ENCODE peak calls at places on chromosomes 4 and X, in five cellular contexts. X is mesendoderm, Q is neuronal stem cell, R is IMR-90, K is H9. E is an unnamed sample.
A peak's percentile ranks its signal among the peaks of the same experiment; 100 is the strongest.

GRCh38 chrX:151155234-151155633 is 21.1 kb upstream of the GPR50 start:
- DNase-seq in X (no peak), Q (no peak), R (no peak), K (no peak), E (no peak)

GRCh38 chr4:152850377-152850776 is 70.6 kb downstream of the ARFIP1 start:
- DNase-seq in X (peak; percentile 92), Q (no peak), R (peak; percentile 54), K (peak; percentile 80), E (peak; percentile 75)

GRCh38 chr4:176001171-176002006 is 64.3 kb upstream of the WDR17 start:
- DNase-seq in X (peak; percentile 95), Q (peak; percentile 64), R (peak; percentile 0), K (peak; percentile 90), E (peak; percentile 58)

GRCh38 chrX:39729834-39730670 is 367.7 kb downstream of the BCOR start:
- DNase-seq in X (no peak), Q (peak; percentile 14), R (no peak), K (peak; percentile 75), E (peak; percentile 37)

GRCh38 chr4:8391972-8392371 is 48.6 kb downstream of the ACOX3 start:
- DNase-seq in X (no peak), Q (no peak), R (peak; percentile 89), K (no peak), E (peak; percentile 78)

GRCh38 chrX:13028871-13029336 is 15.5 kb downstream of the FAM9C start:
- DNase-seq in X (peak; percentile 88), Q (no peak), R (no peak), K (peak; percentile 46), E (no peak)

GRCh38 chr4:182255421-182256190 is 12.4 kb downstream of the TENM3 start:
- DNase-seq in X (peak; percentile 63), Q (peak; percentile 59), R (no peak), K (no peak), E (no peak)

GRCh38 chr4:139665690-139666529 is at the start of gene MGST2:
- DNase-seq in X (peak; percentile 92), Q (peak; percentile 64), R (peak; percentile 79), K (peak; percentile 68), E (peak; percentile 93)

GRCh38 chr4:145679991-145680455 is at the start of gene C4orf51:
- DNase-seq in X (peak; percentile 58), Q (no peak), R (peak; percentile 75), K (no peak), E (peak; percentile 83)

GRCh38 chr4:41160010-41160789 is 54.1 kb downstream of the APBB2 start:
- DNase-seq in X (peak; percentile 77), Q (no peak), R (peak; percentile 96), K (peak; percentile 53), E (peak; percentile 94)

GRCh38 chr4:95212692-95213091 is 336.1 kb downstream of the UNC5C start:
- DNase-seq in X (peak; percentile 74), Q (no peak), R (no peak), K (no peak), E (no peak)

GRCh38 chr4:118981839-118982381 is 93.3 kb downstream of the SYNPO2 start:
- DNase-seq in X (peak; percentile 70), Q (peak; percentile 52), R (peak; percentile 96), K (peak; percentile 50), E (peak; percentile 79)

GRCh38 chr4:159508917-159509500 is 406.1 kb downstream of the RAPGEF2 start:
- DNase-seq in X (no peak), Q (no peak), R (no peak), K (no peak), E (no peak)

GRCh38 chr4:18722748-18723191 is 701.2 kb upstream of the LCORL start:
- DNase-seq in X (peak; percentile 40), Q (peak; percentile 20), R (no peak), K (no peak), E (no peak)

GRCh38 chr4:92031825-92032224 is 271.9 kb upstream of the GRID2 start:
- DNase-seq in X (no peak), Q (no peak), R (no peak), K (no peak), E (no peak)

GRCh38 chrX:38985375-38985774 is 184.1 kb downstream of the MID1IP1 start:
- DNase-seq in X (peak; percentile 37), Q (no peak), R (peak; percentile 11), K (no peak), E (no peak)

GRCh38 chr4:173746424-173746823 is 216.4 kb upstream of the HAND2 start:
- DNase-seq in X (no peak), Q (no peak), R (no peak), K (no peak), E (no peak)

GRCh38 chr4:183702492-183702891 is 43.4 kb downstream of the TRAPPC11 start:
- DNase-seq in X (no peak), Q (no peak), R (no peak), K (no peak), E (no peak)

GRCh38 chr4:151313306-151314028 is 11.9 kb downstream of the SH3D19 start:
- DNase-seq in X (no peak), Q (no peak), R (no peak), K (no peak), E (no peak)

GRCh38 chr4:54215379-54216072 is 13.6 kb upstream of the PDGFRA start:
- DNase-seq in X (peak; percentile 93), Q (no peak), R (no peak), K (no peak), E (no peak)

GRCh38 chr4:100278567-100278966 is 88.3 kb upstream of the DDIT4L start:
- DNase-seq in X (no peak), Q (no peak), R (no peak), K (no peak), E (no peak)

GRCh38 chr4:176601156-176601555 is 191.6 kb downstream of the VEGFC start:
- DNase-seq in X (no peak), Q (no peak), R (no peak), K (no peak), E (no peak)

GRCh38 chr4:184267673-184268573 is 50.2 kb upstream of the ENPP6 start:
- DNase-seq in X (peak; percentile 33), Q (no peak), R (peak; percentile 97), K (peak; percentile 5), E (peak; percentile 81)

GRCh38 chrX:115562492-115562872 is 1.5 kb downstream of the PLS3 start:
- DNase-seq in X (peak; percentile 59), Q (peak; percentile 3), R (peak; percentile 51), K (peak; percentile 46), E (peak; percentile 55)

GRCh38 chr4:20624783-20625364 is 75.4 kb upstream of the PACRGL start:
- DNase-seq in X (no peak), Q (no peak), R (peak; percentile 8), K (no peak), E (no peak)

GRCh38 chr4:44145868-44146267 is 302.7 kb downstream of the KCTD8 start:
- DNase-seq in X (peak; percentile 4), Q (no peak), R (peak; percentile 48), K (no peak), E (peak; percentile 14)

GRCh38 chr4:84920591-84920990 is 45.9 kb downstream of the WDFY3 start:
- DNase-seq in X (no peak), Q (no peak), R (peak; percentile 78), K (no peak), E (peak; percentile 73)

GRCh38 chrX:9416562-9417319 is 48.1 kb upstream of the TBL1X start:
- DNase-seq in X (no peak), Q (no peak), R (peak; percentile 62), K (no peak), E (peak; percentile 24)

GRCh38 chr4:10853196-10853595 is 168.6 kb upstream of the CLNK start:
- DNase-seq in X (no peak), Q (no peak), R (no peak), K (no peak), E (no peak)

GRCh38 chr4:148831945-148832344 is 389.7 kb upstream of the NR3C2 start:
- DNase-seq in X (no peak), Q (no peak), R (peak; percentile 96), K (no peak), E (peak; percentile 21)

GRCh38 chr4:113919611-113920010 is 59.8 kb downstream of the ARSJ start:
- DNase-seq in X (peak; percentile 26), Q (no peak), R (peak; percentile 75), K (no peak), E (peak; percentile 37)

GRCh38 chr4:153486281-153487151 is 20.4 kb downstream of the TMEM131L start:
- DNase-seq in X (peak; percentile 94), Q (no peak), R (peak; percentile 91), K (peak; percentile 58), E (peak; percentile 58)

GRCh38 chr4:25448379-25449109 is 71.5 kb downstream of the ANAPC4 start:
- DNase-seq in X (peak; percentile 89), Q (no peak), R (peak; percentile 42), K (peak; percentile 44), E (peak; percentile 46)
- H2BK15ac ChIP-seq in X (no peak overlapping the region), Q (no peak overlapping the region), R (no peak overlapping the region), K (no peak overlapping the region), E (no peak overlapping the region)

DNA sequence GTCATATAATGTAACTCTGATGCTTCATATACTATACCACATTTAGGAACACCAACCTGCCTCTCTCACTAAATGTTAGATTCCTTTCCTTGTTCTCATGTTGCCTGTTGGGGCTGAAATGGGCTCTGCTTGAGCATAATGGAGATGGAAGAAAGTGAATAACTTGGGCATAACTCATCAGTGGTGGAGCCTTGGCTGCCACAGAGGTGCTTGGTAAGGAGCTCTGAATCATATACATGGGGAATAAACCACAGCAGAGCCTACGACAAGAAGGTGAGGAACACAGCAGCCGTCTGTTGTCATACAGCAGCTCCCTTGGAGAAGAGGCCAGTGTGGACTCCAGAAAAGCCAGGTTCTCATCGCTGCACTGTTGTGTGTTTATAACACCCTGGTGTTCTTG is 84.4 kb downstream of the SPRY1 start:
- DNase-seq in X (no peak), Q (no peak), R (peak; percentile 92), K (no peak), E (peak; percentile 62)
- H2BK15ac ChIP-seq in X (no peak overlapping the region), Q (no peak overlapping the region), R (no peak overlapping the region), K (no peak overlapping the region), E (no peak overlapping the region)

DNA sequence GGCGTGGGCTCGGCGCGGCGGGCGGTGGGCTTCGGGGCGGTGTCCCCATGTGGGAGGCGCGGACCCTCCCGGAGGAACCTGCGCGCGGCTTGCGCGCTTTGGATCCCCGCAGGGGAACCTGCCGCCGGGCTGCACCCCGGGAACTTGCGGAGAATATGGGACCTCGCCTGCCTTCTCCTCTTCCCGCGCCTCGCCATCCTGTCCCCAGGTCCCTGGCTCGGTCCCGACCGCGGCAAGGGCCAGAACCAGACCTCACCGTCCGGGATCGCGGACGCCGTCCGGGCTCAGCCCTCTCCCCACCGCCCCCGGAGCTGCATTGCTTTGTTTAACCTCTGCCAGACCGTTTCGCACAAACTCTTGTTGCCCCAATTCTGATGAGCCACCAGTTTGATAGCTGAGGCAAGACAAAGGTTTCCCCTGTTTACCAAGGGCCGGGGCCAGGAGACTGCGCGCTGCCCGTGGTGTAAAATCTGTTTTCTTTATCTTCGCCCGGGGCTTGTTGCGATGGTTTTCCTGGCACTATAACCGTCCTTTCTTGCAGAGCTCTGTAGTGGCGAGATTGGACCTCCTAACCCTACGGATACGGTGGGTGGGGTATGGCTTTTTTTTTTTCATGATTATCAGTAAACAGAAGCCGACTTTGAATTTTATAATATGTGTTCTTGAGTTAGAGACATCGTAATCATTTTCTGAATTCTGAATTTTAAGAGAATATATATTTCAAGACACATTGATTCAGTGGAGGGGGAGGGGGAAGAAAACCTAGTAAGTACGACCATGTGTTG is 100.9 kb downstream of the CEP135 start:
- DNase-seq in X (peak; percentile 86), Q (peak; percentile 43), R (no peak), K (peak; percentile 69), E (peak; percentile 46)
- H2BK15ac ChIP-seq in X (peak overlapping the region; percentile 86), Q (peak overlapping the region; percentile 6), R (no peak overlapping the region), K (no peak overlapping the region), E (peak overlapping the region; percentile 52)

DNA sequence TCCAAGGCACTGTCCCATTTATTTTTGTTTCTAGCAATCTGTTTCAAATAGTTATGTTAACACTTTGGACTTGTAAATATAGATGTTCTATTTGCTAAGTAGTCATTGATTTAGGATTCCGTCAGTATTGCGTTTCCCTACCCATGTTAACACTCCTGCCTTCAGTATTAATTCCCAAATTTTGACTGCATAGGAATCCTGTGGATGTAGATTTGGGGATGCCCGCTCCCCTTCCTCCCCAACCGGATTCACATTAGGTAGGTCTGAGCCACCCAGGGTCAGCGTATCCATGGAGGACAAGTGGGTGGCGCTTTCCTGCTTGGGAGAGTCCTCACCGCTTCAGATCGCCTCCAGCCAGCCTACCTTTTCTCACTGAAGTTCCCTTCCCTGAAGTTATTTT is 1.1 kb upstream of the SORBS2 start:
- DNase-seq in X (no peak), Q (no peak), R (no peak), K (no peak), E (no peak)
- H2BK15ac ChIP-seq in X (no peak overlapping the region), Q (no peak overlapping the region), R (no peak overlapping the region), K (no peak overlapping the region), E (no peak overlapping the region)

E was measured in mesenchymal stem cell.